ENCODE peak calls at places on chromosomes 7 and 10, in ten cellular contexts. One of them, this sample, is unnamed.

GRCh38 chr7:99601656-99602310 is 3.7 kb downstream of the TMEM225B start:
- DNase-seq in stomach: no peak
- DNase-seq in fibroblast of villous mesenchyme: no peak
- DNase-seq in endothelial cell: no peak
- DNase-seq in kidney: no peak
- DNase-seq in Peyer's patch: no peak
- DNase-seq in body of pancreas: no peak
- DNase-seq in dorsolateral prefrontal cortex: no peak
- DNase-seq in right atrium auricular region: no peak
- DNase-seq in CD8-positive, alpha-beta T cell: no peak
- DNase-seq in this sample: no peak

GRCh38 chr10:51186358-51186757 is 112.1 kb downstream of the PRKG1 start:
- DNase-seq in stomach: no peak
- DNase-seq in fibroblast of villous mesenchyme: no peak
- DNase-seq in endothelial cell: no peak
- DNase-seq in kidney: no peak
- DNase-seq in Peyer's patch: no peak
- DNase-seq in body of pancreas: no peak
- DNase-seq in dorsolateral prefrontal cortex: no peak
- DNase-seq in right atrium auricular region: no peak
- DNase-seq in CD8-positive, alpha-beta T cell: no peak
- DNase-seq in this sample: no peak

GRCh38 chr10:48444861-48445841 is 138.7 kb downstream of the MAPK8 start:
- DNase-seq in stomach: peak; percentile 25
- DNase-seq in fibroblast of villous mesenchyme: no peak
- DNase-seq in endothelial cell: no peak
- DNase-seq in kidney: peak; percentile 70
- DNase-seq in Peyer's patch: no peak
- DNase-seq in body of pancreas: peak; percentile 11
- DNase-seq in dorsolateral prefrontal cortex: peak; percentile 42
- DNase-seq in right atrium auricular region: peak; percentile 36
- DNase-seq in CD8-positive, alpha-beta T cell: no peak
- DNase-seq in this sample: no peak

GRCh38 chr7:149093228-149093627 is 2.7 kb upstream of the ZNF786 start:
- DNase-seq in stomach: no peak
- DNase-seq in fibroblast of villous mesenchyme: peak; percentile 8
- DNase-seq in endothelial cell: no peak
- DNase-seq in kidney: no peak
- DNase-seq in Peyer's patch: no peak
- DNase-seq in body of pancreas: no peak
- DNase-seq in dorsolateral prefrontal cortex: no peak
- DNase-seq in right atrium auricular region: no peak
- DNase-seq in CD8-positive, alpha-beta T cell: no peak
- DNase-seq in this sample: no peak

GRCh38 chr7:85237721-85238120 is 50.9 kb upstream of the SEMA3D start:
- DNase-seq in stomach: no peak
- DNase-seq in fibroblast of villous mesenchyme: no peak
- DNase-seq in endothelial cell: no peak
- DNase-seq in kidney: no peak
- DNase-seq in Peyer's patch: no peak
- DNase-seq in body of pancreas: no peak
- DNase-seq in dorsolateral prefrontal cortex: no peak
- DNase-seq in right atrium auricular region: no peak
- DNase-seq in CD8-positive, alpha-beta T cell: no peak
- DNase-seq in this sample: no peak

GRCh38 chr7:100444311-100445278 is 8.3 kb upstream of the PPP1R35 start:
- DNase-seq in stomach: no peak
- DNase-seq in fibroblast of villous mesenchyme: peak; percentile 58
- DNase-seq in endothelial cell: peak; percentile 56
- DNase-seq in kidney: peak; percentile 69
- DNase-seq in Peyer's patch: peak; percentile 65
- DNase-seq in body of pancreas: no peak
- DNase-seq in dorsolateral prefrontal cortex: no peak
- DNase-seq in right atrium auricular region: peak; percentile 75
- DNase-seq in CD8-positive, alpha-beta T cell: no peak
- DNase-seq in this sample: peak; percentile 65

GRCh38 chr7:17144313-17144712 is 154.1 kb upstream of the AHR start:
- DNase-seq in stomach: no peak
- DNase-seq in fibroblast of villous mesenchyme: peak; percentile 50
- DNase-seq in endothelial cell: no peak
- DNase-seq in kidney: no peak
- DNase-seq in Peyer's patch: no peak
- DNase-seq in body of pancreas: no peak
- DNase-seq in dorsolateral prefrontal cortex: no peak
- DNase-seq in right atrium auricular region: no peak
- DNase-seq in CD8-positive, alpha-beta T cell: peak; percentile 42
- DNase-seq in this sample: no peak

GRCh38 chr10:112952282-112952991 is 2.4 kb downstream of the TCF7L2 start:
- DNase-seq in stomach: no peak
- DNase-seq in fibroblast of villous mesenchyme: peak; percentile 39
- DNase-seq in endothelial cell: peak; percentile 47
- DNase-seq in kidney: peak; percentile 78
- DNase-seq in Peyer's patch: peak; percentile 59
- DNase-seq in body of pancreas: peak; percentile 38
- DNase-seq in dorsolateral prefrontal cortex: no peak
- DNase-seq in right atrium auricular region: no peak
- DNase-seq in CD8-positive, alpha-beta T cell: no peak
- DNase-seq in this sample: no peak

GRCh38 chr7:13282377-13282980 is 595.0 kb downstream of the ARL4A start:
- DNase-seq in stomach: no peak
- DNase-seq in fibroblast of villous mesenchyme: peak; percentile 45
- DNase-seq in endothelial cell: no peak
- DNase-seq in kidney: no peak
- DNase-seq in Peyer's patch: no peak
- DNase-seq in body of pancreas: no peak
- DNase-seq in dorsolateral prefrontal cortex: no peak
- DNase-seq in right atrium auricular region: no peak
- DNase-seq in CD8-positive, alpha-beta T cell: no peak
- DNase-seq in this sample: no peak

GRCh38 chr10:100827819-100828743 is 82.7 kb downstream of the PAX2 start:
- DNase-seq in stomach: peak; percentile 55
- DNase-seq in fibroblast of villous mesenchyme: no peak
- DNase-seq in endothelial cell: peak; percentile 60
- DNase-seq in kidney: no peak
- DNase-seq in Peyer's patch: no peak
- DNase-seq in body of pancreas: peak; percentile 58
- DNase-seq in dorsolateral prefrontal cortex: no peak
- DNase-seq in right atrium auricular region: no peak
- DNase-seq in CD8-positive, alpha-beta T cell: no peak
- DNase-seq in this sample: no peak
- TF ChIP-seq CTCF in stomach: no peak
- TF ChIP-seq CTCF in fibroblast of villous mesenchyme: no peak
- TF ChIP-seq CTCF in endothelial cell: no peak
- TF ChIP-seq CTCF in kidney: no peak
- TF ChIP-seq CTCF in Peyer's patch: no peak
- TF ChIP-seq CTCF in body of pancreas: no peak
- TF ChIP-seq CTCF in dorsolateral prefrontal cortex: no peak
- TF ChIP-seq CTCF in right atrium auricular region: peak; percentile 21
- TF ChIP-seq CTCF in CD8-positive, alpha-beta T cell: no peak
- TF ChIP-seq CTCF in this sample: no peak

GRCh38 chr10:130666215-130666614 is 530.0 kb downstream of the GLRX3 start:
- DNase-seq in stomach: no peak
- DNase-seq in fibroblast of villous mesenchyme: no peak
- DNase-seq in endothelial cell: no peak
- DNase-seq in kidney: no peak
- DNase-seq in Peyer's patch: no peak
- DNase-seq in body of pancreas: no peak
- DNase-seq in dorsolateral prefrontal cortex: no peak
- DNase-seq in right atrium auricular region: no peak
- DNase-seq in CD8-positive, alpha-beta T cell: no peak
- DNase-seq in this sample: no peak

GRCh38 chr10:130660266-130660665 is 524.1 kb downstream of the GLRX3 start:
- DNase-seq in stomach: no peak
- DNase-seq in fibroblast of villous mesenchyme: no peak
- DNase-seq in endothelial cell: no peak
- DNase-seq in kidney: no peak
- DNase-seq in Peyer's patch: no peak
- DNase-seq in body of pancreas: no peak
- DNase-seq in dorsolateral prefrontal cortex: no peak
- DNase-seq in right atrium auricular region: peak; percentile 46
- DNase-seq in CD8-positive, alpha-beta T cell: no peak
- DNase-seq in this sample: no peak

GRCh38 chr10:130662775-130663174 is 526.6 kb downstream of the GLRX3 start:
- DNase-seq in stomach: no peak
- DNase-seq in fibroblast of villous mesenchyme: no peak
- DNase-seq in endothelial cell: no peak
- DNase-seq in kidney: no peak
- DNase-seq in Peyer's patch: no peak
- DNase-seq in body of pancreas: no peak
- DNase-seq in dorsolateral prefrontal cortex: no peak
- DNase-seq in right atrium auricular region: peak; percentile 7
- DNase-seq in CD8-positive, alpha-beta T cell: no peak
- DNase-seq in this sample: no peak

GRCh38 chr10:130661419-130661818 is 525.2 kb downstream of the GLRX3 start:
- DNase-seq in stomach: no peak
- DNase-seq in fibroblast of villous mesenchyme: no peak
- DNase-seq in endothelial cell: no peak
- DNase-seq in kidney: no peak
- DNase-seq in Peyer's patch: no peak
- DNase-seq in body of pancreas: no peak
- DNase-seq in dorsolateral prefrontal cortex: no peak
- DNase-seq in right atrium auricular region: peak; percentile 48
- DNase-seq in CD8-positive, alpha-beta T cell: no peak
- DNase-seq in this sample: no peak

GRCh38 chr10:130664526-130664925 is 528.3 kb downstream of the GLRX3 start:
- DNase-seq in stomach: no peak
- DNase-seq in fibroblast of villous mesenchyme: no peak
- DNase-seq in endothelial cell: no peak
- DNase-seq in kidney: no peak
- DNase-seq in Peyer's patch: no peak
- DNase-seq in body of pancreas: no peak
- DNase-seq in dorsolateral prefrontal cortex: no peak
- DNase-seq in right atrium auricular region: no peak
- DNase-seq in CD8-positive, alpha-beta T cell: no peak
- DNase-seq in this sample: no peak
- TF ChIP-seq CTCF in stomach: no peak
- TF ChIP-seq CTCF in fibroblast of villous mesenchyme: no peak
- TF ChIP-seq CTCF in endothelial cell: no peak
- TF ChIP-seq CTCF in kidney: no peak
- TF ChIP-seq CTCF in Peyer's patch: no peak
- TF ChIP-seq CTCF in body of pancreas: no peak
- TF ChIP-seq CTCF in dorsolateral prefrontal cortex: no peak
- TF ChIP-seq CTCF in right atrium auricular region: no peak
- TF ChIP-seq CTCF in CD8-positive, alpha-beta T cell: no peak
- TF ChIP-seq CTCF in this sample: no peak

DNA sequence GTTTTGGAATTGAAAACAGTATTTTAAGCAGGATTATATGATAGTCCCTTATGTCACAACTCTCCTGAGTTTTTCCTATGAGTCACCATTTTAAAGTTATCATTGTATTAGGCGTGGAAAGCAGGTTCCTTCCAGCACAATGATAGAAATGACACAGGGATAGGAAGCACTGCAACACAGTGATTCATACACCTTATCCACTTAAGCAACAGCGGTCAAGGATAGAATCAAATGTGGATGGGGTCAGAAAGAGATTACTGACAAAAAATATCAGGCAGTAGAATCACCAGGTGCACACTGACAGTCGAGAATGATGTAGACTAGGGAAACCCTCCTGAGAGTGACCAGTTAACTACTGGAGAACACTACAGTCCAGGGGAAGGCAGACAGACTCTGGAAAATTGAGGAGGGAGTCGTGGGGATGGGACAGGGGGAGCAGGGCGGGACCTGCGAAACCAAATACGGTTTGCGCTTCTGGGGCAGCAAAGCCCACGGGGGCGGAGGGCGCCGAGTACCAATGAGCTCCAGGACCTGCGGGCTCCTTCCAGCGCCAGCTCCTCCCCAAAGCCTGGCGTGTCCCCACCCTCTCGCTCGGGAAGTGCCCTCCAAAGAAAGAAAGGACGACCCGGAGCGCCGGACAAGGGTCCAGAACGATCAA is 479 bp downstream of the PNPLA8 start:
- DNase-seq in stomach: no peak
- DNase-seq in fibroblast of villous mesenchyme: peak; percentile 92
- DNase-seq in endothelial cell: no peak
- DNase-seq in kidney: no peak
- DNase-seq in Peyer's patch: no peak
- DNase-seq in body of pancreas: no peak
- DNase-seq in dorsolateral prefrontal cortex: no peak
- DNase-seq in right atrium auricular region: no peak
- DNase-seq in CD8-positive, alpha-beta T cell: no peak
- DNase-seq in this sample: no peak
- TF ChIP-seq CTCF in stomach: no peak
- TF ChIP-seq CTCF in fibroblast of villous mesenchyme: no peak
- TF ChIP-seq CTCF in endothelial cell: no peak
- TF ChIP-seq CTCF in kidney: no peak
- TF ChIP-seq CTCF in Peyer's patch: no peak
- TF ChIP-seq CTCF in body of pancreas: no peak
- TF ChIP-seq CTCF in dorsolateral prefrontal cortex: no peak
- TF ChIP-seq CTCF in right atrium auricular region: no peak
- TF ChIP-seq CTCF in CD8-positive, alpha-beta T cell: no peak
- TF ChIP-seq CTCF in this sample: no peak

GRCh38 chr7:63014792-63015191 is 983.9 kb upstream of the ZNF722 start:
- DNase-seq in stomach: no peak
- DNase-seq in fibroblast of villous mesenchyme: no peak
- DNase-seq in endothelial cell: no peak
- DNase-seq in kidney: no peak
- DNase-seq in Peyer's patch: no peak
- DNase-seq in body of pancreas: no peak
- DNase-seq in dorsolateral prefrontal cortex: no peak
- DNase-seq in right atrium auricular region: no peak
- DNase-seq in CD8-positive, alpha-beta T cell: no peak
- DNase-seq in this sample: no peak

GRCh38 chr7:63009771-63010170 is 988.9 kb upstream of the ZNF722 start:
- DNase-seq in stomach: no peak
- DNase-seq in fibroblast of villous mesenchyme: no peak
- DNase-seq in endothelial cell: no peak
- DNase-seq in kidney: no peak
- DNase-seq in Peyer's patch: no peak
- DNase-seq in body of pancreas: no peak
- DNase-seq in dorsolateral prefrontal cortex: no peak
- DNase-seq in right atrium auricular region: no peak
- DNase-seq in CD8-positive, alpha-beta T cell: no peak
- DNase-seq in this sample: no peak

GRCh38 chr7:63008366-63008765 is 990.3 kb upstream of the ZNF722 start:
- DNase-seq in stomach: no peak
- DNase-seq in fibroblast of villous mesenchyme: no peak
- DNase-seq in endothelial cell: no peak
- DNase-seq in kidney: no peak
- DNase-seq in Peyer's patch: no peak
- DNase-seq in body of pancreas: no peak
- DNase-seq in dorsolateral prefrontal cortex: no peak
- DNase-seq in right atrium auricular region: no peak
- DNase-seq in CD8-positive, alpha-beta T cell: no peak
- DNase-seq in this sample: no peak

DNA sequence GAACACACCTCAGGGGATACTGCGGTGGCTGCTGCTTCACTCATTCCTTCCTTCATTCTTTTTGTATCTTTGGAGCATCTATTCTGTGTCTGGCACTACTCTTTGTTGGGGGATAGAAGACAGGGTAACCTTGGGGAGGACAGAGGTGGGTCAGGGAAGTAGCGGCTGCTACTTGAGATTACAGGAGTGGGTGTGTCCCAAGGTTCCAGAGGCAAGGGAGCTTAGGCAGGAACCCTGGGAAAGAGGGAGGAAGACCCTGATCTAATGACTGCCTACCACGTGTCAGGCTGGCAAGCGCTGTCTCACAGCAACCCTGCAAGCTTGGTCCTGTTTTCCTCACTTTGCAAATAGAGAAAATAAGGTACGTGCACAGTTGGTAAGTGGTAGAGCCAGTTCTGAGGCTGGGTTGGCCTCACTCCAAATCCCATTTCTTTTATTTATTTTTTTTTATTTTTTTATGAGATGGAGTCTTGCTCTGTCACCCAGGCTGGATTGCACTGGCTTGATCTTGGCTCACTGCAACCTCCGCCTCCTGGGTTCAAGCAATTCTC is 985.9 kb upstream of the ZNF722 start:
- DNase-seq in stomach: peak; percentile 31
- DNase-seq in fibroblast of villous mesenchyme: no peak
- DNase-seq in endothelial cell: no peak
- DNase-seq in kidney: no peak
- DNase-seq in Peyer's patch: no peak
- DNase-seq in body of pancreas: no peak
- DNase-seq in dorsolateral prefrontal cortex: no peak
- DNase-seq in right atrium auricular region: no peak
- DNase-seq in CD8-positive, alpha-beta T cell: no peak
- DNase-seq in this sample: no peak
- TF ChIP-seq CTCF in stomach: no peak
- TF ChIP-seq CTCF in fibroblast of villous mesenchyme: no peak
- TF ChIP-seq CTCF in endothelial cell: no peak
- TF ChIP-seq CTCF in kidney: no peak
- TF ChIP-seq CTCF in Peyer's patch: no peak
- TF ChIP-seq CTCF in body of pancreas: no peak
- TF ChIP-seq CTCF in dorsolateral prefrontal cortex: no peak
- TF ChIP-seq CTCF in right atrium auricular region: no peak
- TF ChIP-seq CTCF in CD8-positive, alpha-beta T cell: no peak
- TF ChIP-seq CTCF in this sample: no peak

This sample was measured in coronary artery.